ENCODE peak calls at places on chromosomes 7 and 10, in seven cellular contexts. X is GM12878, B is SK-N-SH, P is H1, E is GM12892, J is K562, L is HepG2. T is an unnamed sample.

GRCh38 chr10:7932301-7933036 is 114.2 kb downstream of the TAF3 start:
- DNase-seq in X (no peak), B (no peak), P (no peak), E (no peak), J (no peak), L (peak), T (no peak)

GRCh38 chr7:5421626-5422323 is 1.9 kb downstream of the TNRC18 start:
- DNase-seq in X (no peak), B (peak), P (no peak), E (no peak), J (peak), L (peak), T (no peak)

GRCh38 chr7:83996879-83997278 is 197.7 kb downstream of the SEMA3A start:
- DNase-seq in X (no peak), B (no peak), P (no peak), E (no peak), J (no peak), L (no peak), T (no peak)

GRCh38 chr7:134916428-134916883 is 69.9 kb upstream of the AGBL3 start:
- DNase-seq in X (no peak), B (peak), P (no peak), E (no peak), J (no peak), L (no peak), T (no peak)

GRCh38 chr10:52451817-52452216 is 137.7 kb downstream of the DKK1 start:
- DNase-seq in X (no peak), B (no peak), P (no peak), E (no peak), J (no peak), L (no peak), T (no peak)

GRCh38 chr7:4272141-4272540 is 410.0 kb upstream of the FOXK1 start:
- DNase-seq in X (no peak), B (no peak), P (no peak), E (no peak), J (no peak), L (no peak), T (no peak)

GRCh38 chr7:66928388-66928787 is 7.4 kb downstream of the TMEM248 start:
- DNase-seq in X (no peak), B (no peak), P (no peak), E (no peak), J (no peak), L (no peak), T (no peak)

GRCh38 chr10:26448706-26449435 is 10.7 kb downstream of the APBB1IP start:
- DNase-seq in X (peak), B (no peak), P (no peak), E (no peak), J (no peak), L (no peak), T (no peak)

DNA sequence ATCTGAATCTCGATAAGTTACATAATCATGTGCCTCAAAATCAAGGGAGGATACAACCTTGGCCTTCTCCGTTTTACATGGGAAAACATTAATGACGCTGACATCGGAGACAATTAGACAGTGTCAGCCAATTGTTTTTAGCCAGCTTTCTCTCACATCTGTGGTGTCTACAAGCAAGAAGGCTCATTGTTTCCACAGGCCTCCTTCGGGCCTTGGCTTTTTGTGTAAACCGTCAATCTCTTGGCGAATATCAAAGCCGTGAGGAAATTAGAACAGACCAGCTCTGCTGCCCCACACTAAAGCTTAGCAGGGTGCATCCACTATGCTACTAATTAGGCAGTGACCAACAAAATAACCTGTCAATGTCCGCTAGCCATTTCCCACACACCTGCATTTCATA is 43.2 kb downstream of the VAX1 start:
- DNase-seq in X (no peak), B (no peak), P (no peak), E (no peak), J (no peak), L (no peak), T (no peak)
- TF ChIP-seq TAF1 in X (no peak), B (no peak), P (no peak), E (no peak), J (no peak), L (no peak), T (no peak)

GRCh38 chr10:112797908-112798307 is 152.1 kb upstream of the TCF7L2 start:
- DNase-seq in X (no peak), B (no peak), P (peak), E (no peak), J (no peak), L (no peak), T (no peak)
- TF ChIP-seq TAF1 in X (no peak), B (no peak), P (no peak), E (no peak), J (no peak), L (no peak), T (no peak)

DNA sequence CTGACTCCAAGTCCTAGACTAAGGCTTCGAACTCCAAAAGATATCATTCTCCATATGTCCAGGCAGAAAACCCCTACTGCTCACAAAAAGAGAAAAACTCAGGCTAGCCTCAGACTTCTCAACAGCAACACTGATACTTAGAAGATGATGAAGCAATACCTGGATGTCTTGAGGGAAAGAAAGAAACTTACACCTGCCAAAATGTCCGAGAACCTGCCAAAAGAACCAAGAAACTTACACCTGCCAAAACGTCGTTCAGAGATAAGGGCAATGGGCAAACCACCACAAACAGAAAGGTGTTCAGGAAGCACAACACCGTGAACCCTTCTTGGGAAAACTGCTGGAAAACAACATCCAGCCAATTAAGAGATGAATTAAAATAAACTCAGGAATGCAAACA is 15.3 kb downstream of the ABLIM1 start:
- DNase-seq in X (no peak), B (no peak), P (no peak), E (no peak), J (no peak), L (no peak), T (no peak)
- TF ChIP-seq TAF1 in X (no peak), B (no peak), P (no peak), E (no peak), J (no peak), L (no peak), T (no peak)

GRCh38 chr10:126906704-126907422 is 1.6 kb downstream of the DOCK1 start:
- DNase-seq in X (no peak), B (no peak), P (no peak), E (no peak), J (no peak), L (no peak), T (no peak)
- TF ChIP-seq TAF1 in X (no peak), B (no peak), P (no peak), E (no peak), J (no peak), L (no peak), T (no peak)

GRCh38 chr10:131921191-131921590 is 20.4 kb downstream of the PPP2R2D start:
- DNase-seq in X (no peak), B (no peak), P (no peak), E (no peak), J (no peak), L (no peak), T (no peak)
- TF ChIP-seq TAF1 in X (no peak), B (no peak), P (no peak), E (no peak), J (no peak), L (no peak), T (no peak)

DNA sequence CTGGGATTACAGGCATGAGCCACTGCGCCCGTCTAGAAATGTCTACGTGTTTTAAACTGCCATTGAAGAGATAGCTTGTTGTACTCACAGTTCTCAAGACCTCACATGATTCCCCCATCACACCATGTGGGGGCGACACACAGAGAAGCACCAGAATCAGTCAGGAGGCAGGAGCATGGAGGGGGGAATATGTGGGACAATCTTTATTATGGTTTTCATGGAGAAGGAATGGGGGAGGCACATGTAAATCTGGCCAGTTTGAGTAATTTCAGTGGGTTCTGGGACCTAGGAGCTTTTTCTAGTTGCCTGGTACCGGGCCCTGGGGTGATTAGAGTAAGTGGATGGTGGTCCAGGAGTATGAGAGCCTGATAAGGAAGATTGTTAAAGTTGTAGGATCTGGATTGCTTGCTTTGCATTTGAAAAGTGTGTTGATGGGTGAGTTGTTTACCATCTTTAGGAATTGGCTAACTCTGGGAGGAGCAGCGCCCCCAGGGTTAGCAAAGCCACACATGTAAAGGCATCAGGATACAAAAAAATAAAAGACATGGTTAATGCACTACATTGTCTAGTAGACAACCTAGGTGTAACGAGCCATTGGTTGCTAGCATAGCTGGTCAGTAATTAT is 85.4 kb upstream of the SLC13A1 start:
- DNase-seq in X (no peak), B (no peak), P (peak), E (no peak), J (no peak), L (no peak), T (no peak)
- TF ChIP-seq TAF1 in X (no peak), B (no peak), P (no peak), E (no peak), J (no peak), L (no peak), T (no peak)

DNA sequence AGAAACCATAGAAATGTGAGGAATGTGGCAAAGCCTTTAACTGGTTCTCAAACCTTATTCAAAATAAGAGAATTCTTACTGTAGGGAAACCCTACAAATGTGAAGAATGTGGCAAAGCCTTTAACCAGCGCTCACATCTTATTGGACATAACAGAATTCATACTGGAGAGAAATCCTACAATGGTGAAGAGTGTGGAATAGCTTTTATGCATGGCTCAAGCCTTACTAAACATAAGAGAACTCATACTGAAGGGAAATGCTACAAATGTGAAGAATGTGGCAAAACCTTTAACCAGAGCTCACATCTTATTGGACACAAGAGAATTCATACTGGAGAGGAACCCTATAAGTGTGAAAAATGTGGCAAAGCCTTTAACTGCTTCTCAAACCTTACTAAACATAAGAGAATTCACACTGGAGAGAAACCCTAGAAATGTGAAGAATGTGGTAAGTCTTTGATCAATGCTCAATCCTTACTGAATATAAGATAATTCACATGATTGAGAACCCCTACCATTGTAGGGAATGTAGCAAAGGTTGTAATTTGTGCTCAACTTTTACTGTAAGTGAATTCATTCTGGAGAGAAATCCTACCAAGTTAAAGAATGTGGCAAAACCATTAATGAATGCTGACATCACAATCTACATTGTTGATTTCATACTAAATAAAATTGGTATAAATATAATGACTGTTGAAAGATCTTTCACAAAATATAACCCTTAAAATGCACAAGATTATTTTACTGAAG is 142.5 kb upstream of the ZNF479 start:
- DNase-seq in X (no peak), B (no peak), P (no peak), E (no peak), J (no peak), L (no peak), T (no peak)
- TF ChIP-seq TAF1 in X (no peak), B (no peak), P (no peak), E (no peak), J (no peak), L (no peak), T (no peak)

GRCh38 chr10:123655763-123656162 is 10.4 kb upstream of the GPR26 start:
- DNase-seq in X (no peak), B (no peak), P (no peak), E (no peak), J (no peak), L (no peak), T (no peak)
- TF ChIP-seq TAF1 in X (no peak), B (no peak), P (no peak), E (no peak), J (no peak), L (no peak), T (no peak)

DNA sequence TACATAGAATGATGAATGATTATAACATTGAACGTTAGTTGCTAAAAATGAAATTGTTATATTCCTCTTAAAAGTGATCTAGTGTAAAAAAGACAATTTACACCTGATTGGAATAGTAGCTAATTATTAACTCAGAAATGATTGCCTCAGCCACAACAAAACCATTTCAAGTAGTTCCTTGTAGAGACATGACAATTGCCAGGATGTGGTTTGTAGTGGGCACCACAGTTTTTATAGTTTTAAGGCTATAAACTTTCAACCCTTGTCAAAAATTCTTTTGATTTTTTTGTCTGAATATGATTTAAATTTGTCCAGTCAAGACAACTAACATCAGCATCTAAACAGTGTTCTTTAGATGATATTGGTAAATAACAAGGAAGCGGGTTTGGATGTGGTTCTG is 145.2 kb downstream of the SUGCT start:
- DNase-seq in X (no peak), B (no peak), P (no peak), E (no peak), J (no peak), L (no peak), T (no peak)
- TF ChIP-seq TAF1 in X (no peak), B (no peak), P (no peak), E (no peak), J (no peak), L (no peak), T (no peak)

GRCh38 chr7:33276729-33277128 is 147.4 kb downstream of the BBS9 start:
- DNase-seq in X (no peak), B (no peak), P (no peak), E (no peak), J (no peak), L (no peak), T (no peak)
- TF ChIP-seq TAF1 in X (no peak), B (no peak), P (no peak), E (no peak), J (no peak), L (no peak), T (no peak)

T was measured in GM12891.